ENCODE peak calls at places on chromosomes 7 and 10, in seven cellular contexts. One of them, this sample, is unnamed.

GRCh38 chr10:3255086-3255485 is 82.5 kb upstream of the PITRM1 start:
- DNase-seq in cardiac muscle cell: no peak
- DNase-seq in pancreas: no peak
- DNase-seq in SK-N-SH: no peak
- DNase-seq in sigmoid colon: peak; percentile 27
- DNase-seq in dorsolateral prefrontal cortex: no peak
- DNase-seq in ovary: no peak
- DNase-seq in this sample: no peak

GRCh38 chr7:81190997-81191747 is 272.3 kb upstream of the SEMA3C start:
- DNase-seq in cardiac muscle cell: no peak
- DNase-seq in pancreas: no peak
- DNase-seq in SK-N-SH: no peak
- DNase-seq in sigmoid colon: no peak
- DNase-seq in dorsolateral prefrontal cortex: no peak
- DNase-seq in ovary: no peak
- DNase-seq in this sample: no peak

GRCh38 chr10:71433983-71434744 is 37.4 kb downstream of the CDH23 start:
- DNase-seq in cardiac muscle cell: no peak
- DNase-seq in pancreas: no peak
- DNase-seq in SK-N-SH: peak; percentile 6
- DNase-seq in sigmoid colon: no peak
- DNase-seq in dorsolateral prefrontal cortex: peak; percentile 25
- DNase-seq in ovary: no peak
- DNase-seq in this sample: no peak

GRCh38 chr10:34299105-34299611 is 515.9 kb downstream of the PARD3 start:
- DNase-seq in cardiac muscle cell: no peak
- DNase-seq in pancreas: no peak
- DNase-seq in SK-N-SH: no peak
- DNase-seq in sigmoid colon: no peak
- DNase-seq in dorsolateral prefrontal cortex: no peak
- DNase-seq in ovary: no peak
- DNase-seq in this sample: no peak

GRCh38 chr10:120824864-120825263 is 26.3 kb upstream of the WDR11 start:
- DNase-seq in cardiac muscle cell: peak; percentile 52
- DNase-seq in pancreas: no peak
- DNase-seq in SK-N-SH: peak; percentile 33
- DNase-seq in sigmoid colon: no peak
- DNase-seq in dorsolateral prefrontal cortex: no peak
- DNase-seq in ovary: no peak
- DNase-seq in this sample: no peak

GRCh38 chr10:123529146-123529760 is 136.9 kb upstream of the GPR26 start:
- DNase-seq in cardiac muscle cell: peak; percentile 30
- DNase-seq in pancreas: no peak
- DNase-seq in SK-N-SH: no peak
- DNase-seq in sigmoid colon: no peak
- DNase-seq in dorsolateral prefrontal cortex: no peak
- DNase-seq in ovary: no peak
- DNase-seq in this sample: no peak

GRCh38 chr7:80940539-80941205 is 21.8 kb upstream of the SEMA3C start:
- DNase-seq in cardiac muscle cell: no peak
- DNase-seq in pancreas: no peak
- DNase-seq in SK-N-SH: no peak
- DNase-seq in sigmoid colon: no peak
- DNase-seq in dorsolateral prefrontal cortex: no peak
- DNase-seq in ovary: no peak
- DNase-seq in this sample: no peak

GRCh38 chr10:72886596-72887522 is 6.7 kb upstream of the OIT3 start:
- DNase-seq in cardiac muscle cell: no peak
- DNase-seq in pancreas: no peak
- DNase-seq in SK-N-SH: no peak
- DNase-seq in sigmoid colon: no peak
- DNase-seq in dorsolateral prefrontal cortex: no peak
- DNase-seq in ovary: no peak
- DNase-seq in this sample: no peak

GRCh38 chr7:131765575-131765974 is 209.1 kb upstream of the PODXL start:
- DNase-seq in cardiac muscle cell: no peak
- DNase-seq in pancreas: no peak
- DNase-seq in SK-N-SH: no peak
- DNase-seq in sigmoid colon: no peak
- DNase-seq in dorsolateral prefrontal cortex: no peak
- DNase-seq in ovary: no peak
- DNase-seq in this sample: no peak

GRCh38 chr10:112132429-112132828 is 51.1 kb downstream of the GPAM start:
- DNase-seq in cardiac muscle cell: peak; percentile 5
- DNase-seq in pancreas: no peak
- DNase-seq in SK-N-SH: no peak
- DNase-seq in sigmoid colon: no peak
- DNase-seq in dorsolateral prefrontal cortex: no peak
- DNase-seq in ovary: no peak
- DNase-seq in this sample: no peak

GRCh38 chr10:98374176-98374969 is 40.6 kb downstream of the PYROXD2 start:
- DNase-seq in cardiac muscle cell: no peak
- DNase-seq in pancreas: no peak
- DNase-seq in SK-N-SH: no peak
- DNase-seq in sigmoid colon: no peak
- DNase-seq in dorsolateral prefrontal cortex: no peak
- DNase-seq in ovary: no peak
- DNase-seq in this sample: no peak

GRCh38 chr10:100736809-100737358 is 8.5 kb upstream of the PAX2 start:
- DNase-seq in cardiac muscle cell: no peak
- DNase-seq in pancreas: no peak
- DNase-seq in SK-N-SH: no peak
- DNase-seq in sigmoid colon: no peak
- DNase-seq in dorsolateral prefrontal cortex: no peak
- DNase-seq in ovary: no peak
- DNase-seq in this sample: no peak

GRCh38 chr7:102463841-102464576 is 654 bp downstream of the ALKBH4 start:
- DNase-seq in cardiac muscle cell: peak; percentile 30
- DNase-seq in pancreas: peak; percentile 38
- DNase-seq in SK-N-SH: peak; percentile 76
- DNase-seq in sigmoid colon: no peak
- DNase-seq in dorsolateral prefrontal cortex: no peak
- DNase-seq in ovary: no peak
- DNase-seq in this sample: no peak

GRCh38 chr7:102466097-102466496 is 1.3 kb downstream of the LRWD1 start:
- DNase-seq in cardiac muscle cell: no peak
- DNase-seq in pancreas: no peak
- DNase-seq in SK-N-SH: no peak
- DNase-seq in sigmoid colon: no peak
- DNase-seq in dorsolateral prefrontal cortex: no peak
- DNase-seq in ovary: no peak
- DNase-seq in this sample: no peak

GRCh38 chr7:102468416-102469350 is 3.9 kb downstream of the LRWD1 start:
- DNase-seq in cardiac muscle cell: no peak
- DNase-seq in pancreas: peak; percentile 40
- DNase-seq in SK-N-SH: no peak
- DNase-seq in sigmoid colon: peak; percentile 68
- DNase-seq in dorsolateral prefrontal cortex: no peak
- DNase-seq in ovary: peak; percentile 41
- DNase-seq in this sample: peak; percentile 71

GRCh38 chr7:102467581-102468415 is 3.0 kb downstream of the LRWD1 start:
- DNase-seq in cardiac muscle cell: no peak
- DNase-seq in pancreas: peak; percentile 29
- DNase-seq in SK-N-SH: no peak
- DNase-seq in sigmoid colon: peak; percentile 63
- DNase-seq in dorsolateral prefrontal cortex: no peak
- DNase-seq in ovary: peak; percentile 28
- DNase-seq in this sample: peak; percentile 44

GRCh38 chr7:102464577-102465280 is at the start of the genes ALKBH4 and LRWD1:
- DNase-seq in cardiac muscle cell: peak; percentile 95
- DNase-seq in pancreas: peak; percentile 94
- DNase-seq in SK-N-SH: peak; percentile 100
- DNase-seq in sigmoid colon: peak; percentile 96
- DNase-seq in dorsolateral prefrontal cortex: peak; percentile 95
- DNase-seq in ovary: peak; percentile 94
- DNase-seq in this sample: peak; percentile 96
- H3K27ac ChIP-seq in cardiac muscle cell: peak within 1 kb of the TSS; percentile 58
- H3K27ac ChIP-seq in pancreas: peak within 1 kb of the TSS; percentile 38
- H3K27ac ChIP-seq in SK-N-SH: peak within 1 kb of the TSS; percentile 79
- H3K27ac ChIP-seq in sigmoid colon: peak within 1 kb of the TSS; percentile 78
- H3K27ac ChIP-seq in dorsolateral prefrontal cortex: peak within 1 kb of the TSS; percentile 84
- H3K27ac ChIP-seq in ovary: peak within 1 kb of the TSS; percentile 85
- H3K27ac ChIP-seq in this sample: peak within 1 kb of the TSS; percentile 52

GRCh38 chr7:43636093-43636492 is 53.2 kb downstream of the STK17A start:
- DNase-seq in cardiac muscle cell: no peak
- DNase-seq in pancreas: no peak
- DNase-seq in SK-N-SH: no peak
- DNase-seq in sigmoid colon: no peak
- DNase-seq in dorsolateral prefrontal cortex: no peak
- DNase-seq in ovary: no peak
- DNase-seq in this sample: no peak
- H3K27ac ChIP-seq in cardiac muscle cell: no peak overlapping the region
- H3K27ac ChIP-seq in pancreas: peak overlapping the region; percentile 3
- H3K27ac ChIP-seq in SK-N-SH: peak overlapping the region; percentile 89
- H3K27ac ChIP-seq in sigmoid colon: no peak overlapping the region
- H3K27ac ChIP-seq in dorsolateral prefrontal cortex: no peak overlapping the region
- H3K27ac ChIP-seq in ovary: no peak overlapping the region
- H3K27ac ChIP-seq in this sample: no peak overlapping the region

DNA sequence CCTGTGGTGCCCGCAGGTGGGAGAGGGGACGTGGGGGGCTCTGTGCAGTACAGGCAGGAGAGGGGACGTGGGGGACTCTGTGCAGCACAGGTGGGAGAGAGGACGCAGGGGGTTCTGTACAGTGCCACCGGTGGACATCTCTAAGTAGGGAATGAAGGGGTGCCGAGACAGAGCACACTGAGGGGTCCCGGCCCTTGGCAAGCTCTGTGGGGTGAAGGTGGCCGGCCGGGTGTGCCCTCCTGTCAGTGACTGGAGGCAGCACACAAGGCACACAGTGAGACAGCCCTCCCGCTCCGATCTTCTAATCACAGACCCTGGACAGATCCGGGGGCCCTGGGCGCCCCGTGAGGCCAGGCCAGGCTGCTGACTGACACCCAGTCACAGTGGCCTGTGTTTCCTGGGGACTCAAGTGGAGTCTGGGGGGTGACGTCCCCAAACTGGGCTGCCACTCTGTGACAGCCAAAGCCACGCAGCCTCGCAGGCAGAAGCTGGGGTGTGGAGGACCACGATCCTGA is 11.2 kb downstream of the GPR146 start:
- DNase-seq in cardiac muscle cell: no peak
- DNase-seq in pancreas: peak; percentile 20
- DNase-seq in SK-N-SH: no peak
- DNase-seq in sigmoid colon: no peak
- DNase-seq in dorsolateral prefrontal cortex: no peak
- DNase-seq in ovary: no peak
- DNase-seq in this sample: no peak
- H3K27ac ChIP-seq in cardiac muscle cell: no peak overlapping the region
- H3K27ac ChIP-seq in pancreas: no peak overlapping the region
- H3K27ac ChIP-seq in SK-N-SH: peak overlapping the region; percentile 56
- H3K27ac ChIP-seq in sigmoid colon: peak overlapping the region; percentile 78
- H3K27ac ChIP-seq in dorsolateral prefrontal cortex: peak overlapping the region; percentile 77
- H3K27ac ChIP-seq in ovary: no peak overlapping the region
- H3K27ac ChIP-seq in this sample: no peak overlapping the region

GRCh38 chr7:114820993-114821945 is 100.6 kb upstream of the MDFIC start:
- DNase-seq in cardiac muscle cell: peak; percentile 18
- DNase-seq in pancreas: no peak
- DNase-seq in SK-N-SH: no peak
- DNase-seq in sigmoid colon: no peak
- DNase-seq in dorsolateral prefrontal cortex: no peak
- DNase-seq in ovary: no peak
- DNase-seq in this sample: no peak
- H3K27ac ChIP-seq in cardiac muscle cell: no peak overlapping the region
- H3K27ac ChIP-seq in pancreas: no peak overlapping the region
- H3K27ac ChIP-seq in SK-N-SH: no peak overlapping the region
- H3K27ac ChIP-seq in sigmoid colon: peak overlapping the region; percentile 74
- H3K27ac ChIP-seq in dorsolateral prefrontal cortex: no peak overlapping the region
- H3K27ac ChIP-seq in ovary: no peak overlapping the region
- H3K27ac ChIP-seq in this sample: no peak overlapping the region

GRCh38 chr10:109859221-109859620 is 64.1 kb downstream of the XPNPEP1 start:
- DNase-seq in cardiac muscle cell: no peak
- DNase-seq in pancreas: no peak
- DNase-seq in SK-N-SH: no peak
- DNase-seq in sigmoid colon: no peak
- DNase-seq in dorsolateral prefrontal cortex: no peak
- DNase-seq in ovary: no peak
- DNase-seq in this sample: no peak

GRCh38 chr10:109855746-109856145 is 67.6 kb downstream of the XPNPEP1 start:
- DNase-seq in cardiac muscle cell: no peak
- DNase-seq in pancreas: no peak
- DNase-seq in SK-N-SH: no peak
- DNase-seq in sigmoid colon: no peak
- DNase-seq in dorsolateral prefrontal cortex: no peak
- DNase-seq in ovary: no peak
- DNase-seq in this sample: no peak

GRCh38 chr10:109863775-109864174 is 59.5 kb downstream of the XPNPEP1 start:
- DNase-seq in cardiac muscle cell: no peak
- DNase-seq in pancreas: no peak
- DNase-seq in SK-N-SH: no peak
- DNase-seq in sigmoid colon: no peak
- DNase-seq in dorsolateral prefrontal cortex: no peak
- DNase-seq in ovary: no peak
- DNase-seq in this sample: no peak

GRCh38 chr10:109862738-109863137 is 60.6 kb downstream of the XPNPEP1 start:
- DNase-seq in cardiac muscle cell: no peak
- DNase-seq in pancreas: no peak
- DNase-seq in SK-N-SH: no peak
- DNase-seq in sigmoid colon: no peak
- DNase-seq in dorsolateral prefrontal cortex: no peak
- DNase-seq in ovary: no peak
- DNase-seq in this sample: no peak

GRCh38 chr10:109861051-109861450 is 62.3 kb downstream of the XPNPEP1 start:
- DNase-seq in cardiac muscle cell: no peak
- DNase-seq in pancreas: no peak
- DNase-seq in SK-N-SH: no peak
- DNase-seq in sigmoid colon: no peak
- DNase-seq in dorsolateral prefrontal cortex: no peak
- DNase-seq in ovary: no peak
- DNase-seq in this sample: no peak
- H3K27ac ChIP-seq in cardiac muscle cell: no peak overlapping the region
- H3K27ac ChIP-seq in pancreas: no peak overlapping the region
- H3K27ac ChIP-seq in SK-N-SH: no peak overlapping the region
- H3K27ac ChIP-seq in sigmoid colon: no peak overlapping the region
- H3K27ac ChIP-seq in dorsolateral prefrontal cortex: no peak overlapping the region
- H3K27ac ChIP-seq in ovary: no peak overlapping the region
- H3K27ac ChIP-seq in this sample: no peak overlapping the region

DNA sequence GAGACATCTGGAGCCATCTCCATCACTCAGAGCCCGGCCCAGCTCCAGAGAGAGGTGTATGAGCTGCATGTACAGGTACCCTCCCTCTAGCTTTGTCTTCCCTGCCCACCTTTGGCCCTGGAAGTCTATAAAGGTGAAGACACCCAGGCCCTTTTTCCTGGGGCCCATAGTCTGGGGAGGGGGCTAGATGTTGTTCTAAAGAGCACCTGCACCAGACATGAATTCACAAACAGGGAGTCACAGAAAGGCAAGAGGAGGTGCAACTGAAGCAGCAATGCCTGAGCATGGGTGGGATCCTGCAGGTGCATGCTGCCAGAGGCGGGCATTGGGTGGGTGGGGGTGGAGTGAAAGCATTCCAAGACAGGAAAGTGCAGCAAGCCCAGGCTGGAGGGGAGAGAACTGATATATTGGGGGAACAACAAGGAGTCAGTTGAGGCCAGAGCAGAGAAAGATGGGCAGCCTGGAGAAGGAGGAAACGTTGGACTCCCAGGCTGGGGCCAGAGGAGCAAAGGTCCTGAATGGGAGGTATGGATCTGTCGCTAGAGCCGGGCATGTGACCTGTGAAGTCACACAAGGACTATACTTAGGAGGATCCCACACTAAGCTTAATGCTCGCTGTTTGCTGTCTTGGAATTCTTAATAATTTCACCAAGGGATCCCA is 11.6 kb downstream of the CDHR1 start:
- DNase-seq in cardiac muscle cell: no peak
- DNase-seq in pancreas: no peak
- DNase-seq in SK-N-SH: no peak
- DNase-seq in sigmoid colon: no peak
- DNase-seq in dorsolateral prefrontal cortex: no peak
- DNase-seq in ovary: no peak
- DNase-seq in this sample: no peak
- H3K27ac ChIP-seq in cardiac muscle cell: no peak overlapping the region
- H3K27ac ChIP-seq in pancreas: no peak overlapping the region
- H3K27ac ChIP-seq in SK-N-SH: no peak overlapping the region
- H3K27ac ChIP-seq in sigmoid colon: no peak overlapping the region
- H3K27ac ChIP-seq in dorsolateral prefrontal cortex: no peak overlapping the region
- H3K27ac ChIP-seq in ovary: no peak overlapping the region
- H3K27ac ChIP-seq in this sample: no peak overlapping the region

This sample was measured in right lobe of liver.